ENCODE peak calls at places on chromosomes 12 and 14, in ten cellular contexts. P, R, H, D, K, I, A, S, M and L are unnamed samples.

GRCh38 chr14:71320734-71321555 is 413.7 kb downstream of the PCNX1 start:
- DNase-seq in P (peak), R (peak), H (peak), D (peak), K (peak), I (peak), A (no peak), S (no peak), M (peak), L (no peak)

GRCh38 chr12:41151789-41152188 is 36.3 kb upstream of the PDZRN4 start:
- DNase-seq in P (no peak), R (no peak), H (no peak), D (peak), K (no peak), I (peak), A (peak), S (no peak), M (no peak), L (no peak)

GRCh38 chr12:93300611-93301021 is 77.1 kb upstream of the NUDT4 start:
- DNase-seq in P (no peak), R (no peak), H (no peak), D (no peak), K (no peak), I (no peak), A (no peak), S (no peak), M (no peak), L (no peak)

GRCh38 chr14:100740196-100740825 is 13.6 kb downstream of the DLK1 start:
- DNase-seq in P (no peak), R (no peak), H (no peak), D (no peak), K (no peak), I (no peak), A (no peak), S (no peak), M (no peak), L (no peak)

GRCh38 chr12:57181561-57182155 is 34.2 kb upstream of the LRP1-AS start:
- DNase-seq in P (no peak), R (no peak), H (no peak), D (peak), K (no peak), I (no peak), A (no peak), S (no peak), M (no peak), L (no peak)

GRCh38 chr14:46215801-46216200 is 435.8 kb downstream of the RPL10L start:
- DNase-seq in P (no peak), R (no peak), H (no peak), D (no peak), K (no peak), I (no peak), A (no peak), S (no peak), M (no peak), L (no peak)

GRCh38 chr12:119406322-119406721 is 71.8 kb downstream of the CCDC60 start:
- DNase-seq in P (no peak), R (no peak), H (no peak), D (no peak), K (no peak), I (no peak), A (no peak), S (no peak), M (no peak), L (no peak)

GRCh38 chr14:64708148-64709004 is 4.2 kb downstream of the PLEKHG3 start:
- DNase-seq in P (no peak), R (no peak), H (peak), D (peak), K (no peak), I (no peak), A (no peak), S (no peak), M (no peak), L (no peak)

GRCh38 chr14:92651106-92651792 is 97.2 kb downstream of the LGMN start:
- DNase-seq in P (peak), R (no peak), H (peak), D (peak), K (peak), I (no peak), A (no peak), S (no peak), M (no peak), L (no peak)

GRCh38 chr14:77140343-77140936 is 1.2 kb downstream of the ZDHHC22 start:
- DNase-seq in P (no peak), R (no peak), H (no peak), D (no peak), K (no peak), I (no peak), A (no peak), S (no peak), M (no peak), L (no peak)

GRCh38 chr14:24367506-24368214 is at the start of gene NFATC4:
- DNase-seq in P (peak), R (peak), H (peak), D (peak), K (peak), I (peak), A (peak), S (peak), M (no peak), L (peak)

GRCh38 chr14:45990252-45990651 is 661.3 kb downstream of the RPL10L start:
- DNase-seq in P (no peak), R (no peak), H (no peak), D (no peak), K (no peak), I (no peak), A (no peak), S (no peak), M (no peak), L (no peak)